ENCODE peak calls at places on chromosomes 3 and 15, in nine cellular contexts. Y, B, E, G, D, U, H, F and C are unnamed samples.

GRCh38 chr3:149506965-149507364 is 32.5 kb downstream of the TM4SF4 start:
- DNase-seq in Y (no peak), B (no peak), E (no peak), G (no peak), D (no peak), U (no peak), H (no peak), F (no peak), C (no peak)

GRCh38 chr3:79018671-79019136 is 749.1 kb downstream of the ROBO1 start:
- DNase-seq in Y (peak), B (peak), E (peak), G (no peak), D (no peak), U (peak), H (peak), F (peak), C (no peak)

GRCh38 chr3:188323067-188323842 is 169.3 kb downstream of the LPP start:
- DNase-seq in Y (no peak), B (no peak), E (no peak), G (no peak), D (no peak), U (no peak), H (no peak), F (peak), C (no peak)

GRCh38 chr15:78422571-78423340 is 15.3 kb upstream of the IREB2 start:
- DNase-seq in Y (peak), B (peak), E (peak), G (no peak), D (peak), U (peak), H (peak), F (peak), C (no peak)

GRCh38 chr15:42919794-42920280 is 741 bp downstream of the TTBK2 start:
- DNase-seq in Y (no peak), B (no peak), E (peak), G (no peak), D (peak), U (peak), H (no peak), F (peak), C (no peak)

GRCh38 chr3:17088602-17089313 is 204.0 kb downstream of the PLCL2 start:
- DNase-seq in Y (peak), B (no peak), E (no peak), G (no peak), D (no peak), U (no peak), H (no peak), F (peak), C (no peak)

GRCh38 chr3:6526861-6527260 is 334.1 kb upstream of the GRM7 start:
- DNase-seq in Y (no peak), B (no peak), E (no peak), G (no peak), D (no peak), U (no peak), H (no peak), F (no peak), C (no peak)

GRCh38 chr3:37329465-37329864 is 155.1 kb upstream of the LRRFIP2 start:
- DNase-seq in Y (no peak), B (no peak), E (no peak), G (no peak), D (no peak), U (no peak), H (no peak), F (no peak), C (no peak)

GRCh38 chr3:183502782-183503181 is 52.7 kb downstream of the KLHL6 start:
- DNase-seq in Y (peak), B (no peak), E (no peak), G (no peak), D (no peak), U (peak), H (no peak), F (no peak), C (no peak)

GRCh38 chr15:93830221-93830765 is 401.1 kb upstream of the MCTP2 start:
- DNase-seq in Y (no peak), B (no peak), E (no peak), G (no peak), D (no peak), U (no peak), H (no peak), F (no peak), C (no peak)

GRCh38 chr15:74156678-74157411 is 16.7 kb upstream of the ISLR start:
- DNase-seq in Y (peak), B (no peak), E (peak), G (no peak), D (no peak), U (peak), H (no peak), F (no peak), C (no peak)